ENCODE peak calls at places on chromosome 7, in five cellular contexts. X, G, M, N and B are unnamed samples.

GRCh38 chr7:112970771-112971170 is 115.9 kb downstream of the GPR85 start:
- DNase-seq in X (no peak), G (no peak), M (no peak), N (no peak), B (no peak)

GRCh38 chr7:154287370-154287769 is 235.2 kb downstream of the DPP6 start:
- DNase-seq in X (no peak), G (no peak), M (no peak), N (no peak), B (no peak)

GRCh38 chr7:1664711-1665591 is 5.1 kb upstream of the ELFN1 start:
- DNase-seq in X (peak; percentile 78), G (peak; percentile 74), M (peak; percentile 68), N (peak; percentile 56), B (peak; percentile 44)

GRCh38 chr7:45594780-45595535 is 20.8 kb downstream of the ADCY1 start:
- DNase-seq in X (no peak), G (no peak), M (no peak), N (no peak), B (no peak)

GRCh38 chr7:155214328-155214986 is 83.2 kb upstream of the INSIG1 start:
- DNase-seq in X (peak; percentile 87), G (peak; percentile 59), M (no peak), N (no peak), B (no peak)

GRCh38 chr7:157235357-157236018 is 96.8 kb downstream of the UBE3C start:
- DNase-seq in X (peak; percentile 61), G (no peak), M (no peak), N (no peak), B (peak; percentile 9)

GRCh38 chr7:101547916-101548599 is 81.0 kb downstream of the MYL10 start:
- DNase-seq in X (no peak), G (no peak), M (no peak), N (peak; percentile 21), B (no peak)

GRCh38 chr7:101784275-101785127 is 32.9 kb upstream of the CUX1 start:
- DNase-seq in X (peak; percentile 54), G (no peak), M (peak; percentile 28), N (no peak), B (no peak)

GRCh38 chr7:131819891-131820290 is 263.5 kb upstream of the PODXL start:
- DNase-seq in X (no peak), G (no peak), M (no peak), N (no peak), B (no peak)

GRCh38 chr7:90688826-90689225 is 92.7 kb downstream of the CDK14 start:
- DNase-seq in X (no peak), G (no peak), M (no peak), N (no peak), B (no peak)

GRCh38 chr7:158771213-158771817 is 58.0 kb downstream of the ESYT2 start:
- DNase-seq in X (no peak), G (no peak), M (no peak), N (no peak), B (no peak)

GRCh38 chr7:50206521-50207250 is 97.8 kb upstream of the IKZF1 start:
- DNase-seq in X (peak; percentile 8), G (no peak), M (no peak), N (peak; percentile 59), B (no peak)

GRCh38 chr7:133936074-133936473 is 191.1 kb upstream of the LRGUK start:
- DNase-seq in X (peak; percentile 39), G (no peak), M (no peak), N (no peak), B (peak; percentile 26)

GRCh38 chr7:138943061-138943460 is 38.1 kb downstream of the KIAA1549 start:
- DNase-seq in X (no peak), G (no peak), M (no peak), N (no peak), B (no peak)

GRCh38 chr7:151251926-151252835 is 3.7 kb upstream of the SMARCD3 start:
- DNase-seq in X (peak; percentile 84), G (no peak), M (peak; percentile 88), N (peak; percentile 73), B (peak; percentile 45)

GRCh38 chr7:142754681-142755575 is 5.7 kb downstream of the PRSS1 start:
- DNase-seq in X (no peak), G (no peak), M (no peak), N (no peak), B (no peak)

GRCh38 chr7:11236680-11237079 is 263.0 kb downstream of the PHF14 start:
- DNase-seq in X (no peak), G (no peak), M (no peak), N (no peak), B (peak; percentile 45)

GRCh38 chr7:48097511-48098231 is 8.6 kb downstream of the UPP1 start:
- DNase-seq in X (peak; percentile 54), G (no peak), M (no peak), N (no peak), B (no peak)

GRCh38 chr7:92304406-92304893 is 58.7 kb downstream of the ANKIB1 start:
- DNase-seq in X (no peak), G (no peak), M (no peak), N (no peak), B (no peak)

GRCh38 chr7:156064921-156065386 is 252.7 kb upstream of the SHH start:
- DNase-seq in X (no peak), G (no peak), M (no peak), N (no peak), B (peak; percentile 16)

GRCh38 chr7:130622866-130623265 is 45.7 kb downstream of the COPG2 start:
- DNase-seq in X (no peak), G (no peak), M (no peak), N (no peak), B (no peak)

DNA sequence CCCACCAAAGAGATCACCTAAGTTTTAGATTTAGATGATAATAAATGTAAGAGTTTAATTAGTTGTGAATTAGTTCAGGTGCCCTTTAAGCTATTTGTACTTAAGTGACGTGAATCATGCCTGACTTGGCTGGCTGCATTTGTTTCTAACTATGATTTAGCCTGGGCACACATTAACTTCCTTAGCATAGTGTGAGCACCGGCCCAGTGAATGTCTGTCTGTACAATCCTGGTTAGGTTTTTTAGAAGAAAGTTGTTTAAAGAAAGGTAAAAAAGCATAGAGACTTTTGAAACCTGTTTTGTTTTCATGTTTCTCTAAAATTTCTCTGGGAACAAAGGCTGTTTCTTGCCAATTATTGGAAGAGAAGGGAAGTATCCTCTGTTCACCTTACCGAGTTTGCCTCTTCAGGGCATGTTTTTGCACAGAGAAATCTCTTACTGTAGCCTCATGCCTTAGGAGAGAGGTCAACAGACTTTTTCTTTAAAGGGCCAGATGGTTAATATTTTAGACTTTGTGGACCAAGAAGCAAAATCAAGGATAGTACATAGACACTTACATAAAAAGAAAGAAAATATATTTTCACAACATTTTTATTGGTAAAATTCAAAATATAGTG is 42.9 kb upstream of the MET start:
- DNase-seq in X (peak; percentile 75), G (peak; percentile 27), M (no peak), N (no peak), B (peak; percentile 4)
- H3K27ac ChIP-seq in X (peak overlapping the region; percentile 61), G (peak overlapping the region; percentile 88), M (no peak overlapping the region), N (peak overlapping the region; percentile 1), B (no peak overlapping the region)

GRCh38 chr7:129273936-129274335 is 49.1 kb downstream of the AHCYL2 start:
- DNase-seq in X (no peak), G (no peak), M (no peak), N (no peak), B (no peak)

GRCh38 chr7:129277629-129278028 is 52.8 kb downstream of the AHCYL2 start:
- DNase-seq in X (no peak), G (no peak), M (no peak), N (no peak), B (no peak)

GRCh38 chr7:129266181-129266580 is 41.4 kb downstream of the AHCYL2 start:
- DNase-seq in X (no peak), G (no peak), M (no peak), N (no peak), B (no peak)

GRCh38 chr7:129270077-129270476 is 45.2 kb downstream of the AHCYL2 start:
- DNase-seq in X (no peak), G (no peak), M (no peak), N (no peak), B (no peak)

GRCh38 chr7:129271500-129272355 is 46.9 kb downstream of the AHCYL2 start:
- DNase-seq in X (peak; percentile 64), G (no peak), M (no peak), N (no peak), B (peak; percentile 48)
- H3K4me3 ChIP-seq in X (no peak overlapping the region), G (no peak overlapping the region), M (no peak overlapping the region), N (no peak overlapping the region), B (no peak overlapping the region)

GRCh38 chr7:148500978-148501377 is 89.6 kb upstream of the C7orf33 start:
- DNase-seq in X (no peak), G (no peak), M (no peak), N (no peak), B (no peak)

GRCh38 chr7:148505955-148506354 is 84.6 kb upstream of the C7orf33 start:
- DNase-seq in X (no peak), G (no peak), M (no peak), N (no peak), B (no peak)

GRCh38 chr7:148503900-148504487 is 86.6 kb upstream of the C7orf33 start:
- DNase-seq in X (peak; percentile 56), G (no peak), M (no peak), N (no peak), B (no peak)

GRCh38 chr7:148501707-148502139 is 88.8 kb upstream of the C7orf33 start:
- DNase-seq in X (peak; percentile 22), G (no peak), M (no peak), N (no peak), B (no peak)
- H3K27ac ChIP-seq in X (no peak overlapping the region), G (no peak overlapping the region), M (no peak overlapping the region), N (no peak overlapping the region), B (no peak overlapping the region)

GRCh38 chr7:129332354-129333056 is 101.7 kb upstream of the STRIP2 start:
- DNase-seq in X (peak; percentile 83), G (no peak), M (no peak), N (no peak), B (peak; percentile 4)
- H3K4me3 ChIP-seq in X (peak overlapping the region; percentile 42), G (no peak overlapping the region), M (no peak overlapping the region), N (no peak overlapping the region), B (no peak overlapping the region)

GRCh38 chr7:128755075-128755474 is 15.9 kb downstream of the CALU start:
- DNase-seq in X (no peak), G (no peak), M (no peak), N (no peak), B (no peak)
- H3K27ac ChIP-seq in X (peak overlapping the region; percentile 87), G (no peak overlapping the region), M (no peak overlapping the region), N (no peak overlapping the region), B (no peak overlapping the region)

GRCh38 chr7:17144313-17144712 is 154.1 kb upstream of the AHR start:
- DNase-seq in X (peak; percentile 88), G (no peak), M (no peak), N (no peak), B (peak; percentile 69)

GRCh38 chr7:17142831-17143541 is 155.5 kb upstream of the AHR start:
- DNase-seq in X (peak; percentile 68), G (no peak), M (no peak), N (no peak), B (no peak)

GRCh38 chr7:17136156-17136555 is 162.3 kb upstream of the AHR start:
- DNase-seq in X (no peak), G (no peak), M (no peak), N (no peak), B (no peak)

GRCh38 chr7:17139081-17139480 is 159.4 kb upstream of the AHR start:
- DNase-seq in X (no peak), G (no peak), M (no peak), N (no peak), B (no peak)

GRCh38 chr7:17140421-17140820 is 158.0 kb upstream of the AHR start:
- DNase-seq in X (peak; percentile 35), G (no peak), M (no peak), N (no peak), B (no peak)
- H3K4me3 ChIP-seq in X (no peak overlapping the region), G (no peak overlapping the region), M (no peak overlapping the region), N (no peak overlapping the region), B (no peak overlapping the region)

GRCh38 chr7:55534262-55534915 is 37.9 kb downstream of the VOPP1 start:
- DNase-seq in X (peak; percentile 84), G (peak; percentile 60), M (no peak), N (peak; percentile 78), B (peak; percentile 40)
- H3K27ac ChIP-seq in X (peak overlapping the region; percentile 6), G (peak overlapping the region; percentile 29), M (no peak overlapping the region), N (peak overlapping the region; percentile 37), B (peak overlapping the region; percentile 4)